ENCODE peak calls at places on chromosomes 3 and 15, in seven cellular contexts. One of them, this sample, is unnamed. For H3K36me3, the result is how much of the 10 kb centered on the place peaks cover.

GRCh38 chr3:38313263-38313662 is 31.2 kb downstream of the SLC22A14 start:
- DNase-seq in heart right ventricle: no peak
- DNase-seq in lower lobe of right lung: no peak
- DNase-seq in WERI-Rb-1: no peak
- DNase-seq in keratinocyte: no peak
- DNase-seq in heart left ventricle: no peak
- DNase-seq in GM23338: no peak
- DNase-seq in this sample: no peak

GRCh38 chr3:173173652-173174051 is 32.6 kb upstream of the SPATA16 start:
- DNase-seq in heart right ventricle: no peak
- DNase-seq in lower lobe of right lung: no peak
- DNase-seq in WERI-Rb-1: no peak
- DNase-seq in keratinocyte: no peak
- DNase-seq in heart left ventricle: no peak
- DNase-seq in GM23338: peak
- DNase-seq in this sample: no peak

GRCh38 chr15:49815937-49816336 is 195.1 kb downstream of the DTWD1 start:
- DNase-seq in heart right ventricle: no peak
- DNase-seq in lower lobe of right lung: no peak
- DNase-seq in WERI-Rb-1: peak
- DNase-seq in keratinocyte: no peak
- DNase-seq in heart left ventricle: no peak
- DNase-seq in GM23338: no peak
- DNase-seq in this sample: peak

GRCh38 chr3:120144267-120144666 is 50.0 kb upstream of the GSK3B start:
- DNase-seq in heart right ventricle: no peak
- DNase-seq in lower lobe of right lung: no peak
- DNase-seq in WERI-Rb-1: no peak
- DNase-seq in keratinocyte: peak
- DNase-seq in heart left ventricle: no peak
- DNase-seq in GM23338: peak
- DNase-seq in this sample: no peak

GRCh38 chr15:24645627-24646026 is 29.9 kb upstream of the NPAP1 start:
- DNase-seq in heart right ventricle: no peak
- DNase-seq in lower lobe of right lung: no peak
- DNase-seq in WERI-Rb-1: no peak
- DNase-seq in keratinocyte: no peak
- DNase-seq in heart left ventricle: no peak
- DNase-seq in GM23338: no peak
- DNase-seq in this sample: no peak

GRCh38 chr3:155069729-155070128 is 10.4 kb upstream of the MME start:
- DNase-seq in heart right ventricle: no peak
- DNase-seq in lower lobe of right lung: no peak
- DNase-seq in WERI-Rb-1: no peak
- DNase-seq in keratinocyte: no peak
- DNase-seq in heart left ventricle: no peak
- DNase-seq in GM23338: no peak
- DNase-seq in this sample: no peak

GRCh38 chr3:187966636-187967035 is 187.3 kb upstream of the LPP start:
- DNase-seq in heart right ventricle: no peak
- DNase-seq in lower lobe of right lung: no peak
- DNase-seq in WERI-Rb-1: no peak
- DNase-seq in keratinocyte: no peak
- DNase-seq in heart left ventricle: no peak
- DNase-seq in GM23338: no peak
- DNase-seq in this sample: no peak

GRCh38 chr3:126523745-126524428 is at the start of gene CHST13:
- DNase-seq in heart right ventricle: peak
- DNase-seq in lower lobe of right lung: peak
- DNase-seq in WERI-Rb-1: peak
- DNase-seq in keratinocyte: no peak
- DNase-seq in heart left ventricle: no peak
- DNase-seq in GM23338: peak
- DNase-seq in this sample: no peak

GRCh38 chr3:72664576-72664975 is 183.7 kb downstream of the SHQ1 start:
- DNase-seq in heart right ventricle: no peak
- DNase-seq in lower lobe of right lung: no peak
- DNase-seq in WERI-Rb-1: no peak
- DNase-seq in keratinocyte: no peak
- DNase-seq in heart left ventricle: no peak
- DNase-seq in GM23338: no peak
- DNase-seq in this sample: no peak

GRCh38 chr3:125594581-125595011 is 701 bp downstream of the OSBPL11 start:
- DNase-seq in heart right ventricle: peak
- DNase-seq in lower lobe of right lung: no peak
- DNase-seq in WERI-Rb-1: peak
- DNase-seq in keratinocyte: no peak
- DNase-seq in heart left ventricle: no peak
- DNase-seq in GM23338: peak
- DNase-seq in this sample: peak

GRCh38 chr3:85867072-85867471 is 908.3 kb downstream of the CADM2 start:
- DNase-seq in heart right ventricle: no peak
- DNase-seq in lower lobe of right lung: no peak
- DNase-seq in WERI-Rb-1: no peak
- DNase-seq in keratinocyte: no peak
- DNase-seq in heart left ventricle: no peak
- DNase-seq in GM23338: no peak
- DNase-seq in this sample: no peak

GRCh38 chr3:11091088-11091590 is 63.2 kb upstream of the HRH1 start:
- DNase-seq in heart right ventricle: no peak
- DNase-seq in lower lobe of right lung: no peak
- DNase-seq in WERI-Rb-1: no peak
- DNase-seq in keratinocyte: no peak
- DNase-seq in heart left ventricle: no peak
- DNase-seq in GM23338: no peak
- DNase-seq in this sample: no peak

GRCh38 chr15:57506422-57506821 is 85.3 kb upstream of the MYZAP start:
- DNase-seq in heart right ventricle: no peak
- DNase-seq in lower lobe of right lung: no peak
- DNase-seq in WERI-Rb-1: peak
- DNase-seq in keratinocyte: no peak
- DNase-seq in heart left ventricle: no peak
- DNase-seq in GM23338: peak
- DNase-seq in this sample: no peak

GRCh38 chr3:127483005-127483641 is 107.4 kb downstream of the TPRA1 start:
- DNase-seq in heart right ventricle: no peak
- DNase-seq in lower lobe of right lung: no peak
- DNase-seq in WERI-Rb-1: no peak
- DNase-seq in keratinocyte: no peak
- DNase-seq in heart left ventricle: peak
- DNase-seq in GM23338: no peak
- DNase-seq in this sample: no peak

GRCh38 chr3:79983063-79983561 is 215.3 kb upstream of the ROBO1 start:
- DNase-seq in heart right ventricle: no peak
- DNase-seq in lower lobe of right lung: no peak
- DNase-seq in WERI-Rb-1: no peak
- DNase-seq in keratinocyte: no peak
- DNase-seq in heart left ventricle: no peak
- DNase-seq in GM23338: no peak
- DNase-seq in this sample: no peak

GRCh38 chr3:146259880-146260589 is 9.1 kb upstream of the PLSCR4 start:
- DNase-seq in heart right ventricle: no peak
- DNase-seq in lower lobe of right lung: no peak
- DNase-seq in WERI-Rb-1: no peak
- DNase-seq in keratinocyte: no peak
- DNase-seq in heart left ventricle: no peak
- DNase-seq in GM23338: no peak
- DNase-seq in this sample: no peak

GRCh38 chr3:129597792-129598381 is 8.6 kb downstream of the PLXND1 start:
- DNase-seq in heart right ventricle: no peak
- DNase-seq in lower lobe of right lung: no peak
- DNase-seq in WERI-Rb-1: no peak
- DNase-seq in keratinocyte: no peak
- DNase-seq in heart left ventricle: no peak
- DNase-seq in GM23338: peak
- DNase-seq in this sample: no peak

GRCh38 chr3:129599073-129599472 is 7.4 kb downstream of the PLXND1 start:
- DNase-seq in heart right ventricle: no peak
- DNase-seq in lower lobe of right lung: no peak
- DNase-seq in WERI-Rb-1: no peak
- DNase-seq in keratinocyte: no peak
- DNase-seq in heart left ventricle: no peak
- DNase-seq in GM23338: no peak
- DNase-seq in this sample: no peak

GRCh38 chr3:129598484-129598883 is 8.0 kb downstream of the PLXND1 start:
- DNase-seq in heart right ventricle: no peak
- DNase-seq in lower lobe of right lung: no peak
- DNase-seq in WERI-Rb-1: no peak
- DNase-seq in keratinocyte: no peak
- DNase-seq in heart left ventricle: no peak
- DNase-seq in GM23338: no peak
- DNase-seq in this sample: no peak

GRCh38 chr3:129600348-129600747 is 6.1 kb downstream of the PLXND1 start:
- DNase-seq in heart right ventricle: no peak
- DNase-seq in lower lobe of right lung: no peak
- DNase-seq in WERI-Rb-1: no peak
- DNase-seq in keratinocyte: no peak
- DNase-seq in heart left ventricle: no peak
- DNase-seq in GM23338: no peak
- DNase-seq in this sample: no peak

DNA sequence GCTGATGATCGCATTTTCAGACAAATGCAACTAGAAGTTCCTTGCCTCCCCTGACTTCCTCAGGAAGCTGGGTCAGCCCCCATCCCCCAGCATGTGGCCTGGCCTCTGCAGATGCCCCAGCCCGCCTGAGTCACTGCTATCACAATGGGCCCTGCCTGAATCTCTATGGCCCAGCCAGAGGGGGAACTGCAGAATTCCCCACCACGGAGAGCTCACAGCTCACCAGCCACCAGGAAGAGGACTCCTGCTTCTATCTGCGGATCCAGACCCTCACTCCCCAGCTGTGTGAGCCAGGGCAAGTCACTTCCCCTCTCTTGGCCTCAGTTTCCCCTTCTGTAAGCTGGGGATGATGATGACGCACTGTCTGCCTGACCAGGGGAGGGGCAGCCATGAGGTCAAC is 6.9 kb downstream of the PLXND1 start:
- DNase-seq in heart right ventricle: no peak
- DNase-seq in lower lobe of right lung: peak
- DNase-seq in WERI-Rb-1: no peak
- DNase-seq in keratinocyte: no peak
- DNase-seq in heart left ventricle: peak
- DNase-seq in GM23338: peak
- DNase-seq in this sample: no peak
- H3K4me3 ChIP-seq in heart right ventricle: no peak
- H3K4me3 ChIP-seq in lower lobe of right lung: peak
- H3K4me3 ChIP-seq in WERI-Rb-1: no peak
- H3K4me3 ChIP-seq in keratinocyte: no peak
- H3K4me3 ChIP-seq in heart left ventricle: peak
- H3K4me3 ChIP-seq in GM23338: no peak
- H3K4me3 ChIP-seq in this sample: no peak

GRCh38 chr15:88489321-88489720 is 21.8 kb downstream of the MRPS11 start:
- DNase-seq in heart right ventricle: no peak
- DNase-seq in lower lobe of right lung: no peak
- DNase-seq in WERI-Rb-1: no peak
- DNase-seq in keratinocyte: no peak
- DNase-seq in heart left ventricle: no peak
- DNase-seq in GM23338: peak
- DNase-seq in this sample: no peak
- TF ChIP-seq CTCF in heart right ventricle: no peak
- TF ChIP-seq CTCF in lower lobe of right lung: no peak
- TF ChIP-seq CTCF in WERI-Rb-1: peak
- TF ChIP-seq CTCF in keratinocyte: peak
- TF ChIP-seq CTCF in heart left ventricle: no peak
- TF ChIP-seq CTCF in GM23338: peak
- TF ChIP-seq CTCF in this sample: no peak

GRCh38 chr15:68376447-68377060 is 55.4 kb downstream of the ITGA11 start:
- DNase-seq in heart right ventricle: no peak
- DNase-seq in lower lobe of right lung: no peak
- DNase-seq in WERI-Rb-1: no peak
- DNase-seq in keratinocyte: no peak
- DNase-seq in heart left ventricle: peak
- DNase-seq in GM23338: no peak
- DNase-seq in this sample: no peak
- H3K36me3 ChIP-seq in heart right ventricle: under half
- H3K36me3 ChIP-seq in lower lobe of right lung: under half
- H3K36me3 ChIP-seq in WERI-Rb-1: under half
- H3K36me3 ChIP-seq in keratinocyte: under half
- H3K36me3 ChIP-seq in heart left ventricle: under half
- H3K36me3 ChIP-seq in GM23338: under half
- H3K36me3 ChIP-seq in this sample: under half

GRCh38 chr3:51709004-51709420 is 2.1 kb downstream of the GRM2 start:
- DNase-seq in heart right ventricle: no peak
- DNase-seq in lower lobe of right lung: no peak
- DNase-seq in WERI-Rb-1: no peak
- DNase-seq in keratinocyte: no peak
- DNase-seq in heart left ventricle: no peak
- DNase-seq in GM23338: no peak
- DNase-seq in this sample: no peak

GRCh38 chr3:51705276-51706020 is 1.4 kb upstream of the GRM2 start:
- DNase-seq in heart right ventricle: no peak
- DNase-seq in lower lobe of right lung: peak
- DNase-seq in WERI-Rb-1: no peak
- DNase-seq in keratinocyte: no peak
- DNase-seq in heart left ventricle: no peak
- DNase-seq in GM23338: no peak
- DNase-seq in this sample: no peak

GRCh38 chr3:51706021-51706485 is 815 bp upstream of the GRM2 start:
- DNase-seq in heart right ventricle: no peak
- DNase-seq in lower lobe of right lung: peak
- DNase-seq in WERI-Rb-1: peak
- DNase-seq in keratinocyte: no peak
- DNase-seq in heart left ventricle: no peak
- DNase-seq in GM23338: no peak
- DNase-seq in this sample: no peak

GRCh38 chr3:51708216-51708845 is 1.5 kb downstream of the GRM2 start:
- DNase-seq in heart right ventricle: no peak
- DNase-seq in lower lobe of right lung: no peak
- DNase-seq in WERI-Rb-1: no peak
- DNase-seq in keratinocyte: no peak
- DNase-seq in heart left ventricle: no peak
- DNase-seq in GM23338: no peak
- DNase-seq in this sample: no peak

DNA sequence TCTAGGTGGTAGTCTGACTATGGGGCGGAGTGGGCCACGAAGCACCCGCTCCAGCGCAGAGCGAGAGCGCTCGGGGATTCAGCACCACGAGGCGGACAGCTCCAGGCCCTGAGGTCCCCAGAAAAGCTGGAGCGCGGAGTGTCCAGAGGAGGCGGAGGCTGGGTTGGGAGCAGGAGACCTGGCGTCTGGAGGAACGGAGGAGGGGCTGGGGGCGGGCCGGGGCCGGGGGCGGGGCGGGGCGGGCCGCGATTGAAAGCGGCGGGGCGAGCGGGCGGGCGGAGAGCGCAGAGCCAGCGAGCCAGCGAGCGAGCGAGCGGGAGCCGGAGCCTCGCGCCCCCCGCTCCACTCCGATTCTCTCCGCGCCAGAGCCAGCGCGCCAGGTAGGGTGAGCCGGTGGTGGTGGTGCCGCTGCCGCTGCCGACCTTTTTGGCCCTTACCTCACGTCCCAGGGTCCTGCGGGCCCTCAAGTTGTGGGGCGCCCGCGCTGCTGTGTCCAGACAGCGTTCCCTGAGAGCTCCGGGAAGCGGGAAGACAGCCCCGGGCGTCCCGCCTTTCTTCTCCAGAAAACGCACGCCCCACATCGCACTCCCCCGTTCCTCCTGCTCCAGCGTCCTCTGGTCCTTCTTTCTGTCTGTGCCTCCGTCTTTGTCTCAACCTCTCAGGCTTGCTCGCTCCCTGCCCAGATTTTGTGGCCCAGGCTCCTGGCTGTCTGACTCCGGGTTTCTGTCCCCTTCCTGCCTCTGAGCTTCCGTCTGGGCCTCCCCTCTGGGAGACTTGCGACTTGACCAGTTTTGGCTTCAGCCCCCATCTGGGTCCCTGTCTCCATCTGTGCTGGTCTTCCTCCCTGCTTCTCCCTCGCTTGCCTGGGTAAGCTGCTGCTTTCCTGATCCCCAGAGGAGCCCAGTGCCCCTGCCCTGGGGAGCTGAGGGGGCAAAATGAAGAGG is at the start of gene GRM2:
- DNase-seq in heart right ventricle: peak
- DNase-seq in lower lobe of right lung: peak
- DNase-seq in WERI-Rb-1: peak
- DNase-seq in keratinocyte: no peak
- DNase-seq in heart left ventricle: peak
- DNase-seq in GM23338: peak
- DNase-seq in this sample: peak
- H3K4me3 ChIP-seq in heart right ventricle: peak
- H3K4me3 ChIP-seq in lower lobe of right lung: peak
- H3K4me3 ChIP-seq in WERI-Rb-1: peak
- H3K4me3 ChIP-seq in keratinocyte: peak
- H3K4me3 ChIP-seq in heart left ventricle: peak
- H3K4me3 ChIP-seq in GM23338: peak
- H3K4me3 ChIP-seq in this sample: peak